ENCODE peak calls at places on chromosomes 11 and 22, in nine cellular contexts. One of them, this sample, is unnamed.

GRCh38 chr11:134033696-134034491 is 35.0 kb upstream of the JAM3 start:
- DNase-seq in AG04450: peak
- DNase-seq in brain microvascular endothelial cell: peak
- DNase-seq in cardiac muscle cell: peak
- DNase-seq in AG08396: peak
- DNase-seq in stomach: peak
- DNase-seq in cardiac fibroblast: peak
- DNase-seq in DMS 273 treated with DMSO at 0.1 percent for 48 hours: peak
- DNase-seq in nephron progenitor cell: peak
- DNase-seq in this sample: peak

GRCh38 chr11:78256962-78257361 is 68.2 kb downstream of the USP35 start:
- DNase-seq in AG04450: peak
- DNase-seq in brain microvascular endothelial cell: peak
- DNase-seq in cardiac muscle cell: peak
- DNase-seq in AG08396: peak
- DNase-seq in stomach: peak
- DNase-seq in cardiac fibroblast: peak
- DNase-seq in DMS 273 treated with DMSO at 0.1 percent for 48 hours: no peak
- DNase-seq in nephron progenitor cell: no peak
- DNase-seq in this sample: no peak

GRCh38 chr22:46914916-46915894 is 152.8 kb downstream of the TBC1D22A start:
- DNase-seq in AG04450: no peak
- DNase-seq in brain microvascular endothelial cell: no peak
- DNase-seq in cardiac muscle cell: no peak
- DNase-seq in AG08396: no peak
- DNase-seq in stomach: no peak
- DNase-seq in cardiac fibroblast: no peak
- DNase-seq in DMS 273 treated with DMSO at 0.1 percent for 48 hours: no peak
- DNase-seq in nephron progenitor cell: no peak
- DNase-seq in this sample: no peak

GRCh38 chr11:71473793-71474080 is 20.7 kb downstream of the NADSYN1 start:
- DNase-seq in AG04450: no peak
- DNase-seq in brain microvascular endothelial cell: no peak
- DNase-seq in cardiac muscle cell: no peak
- DNase-seq in AG08396: no peak
- DNase-seq in stomach: no peak
- DNase-seq in cardiac fibroblast: no peak
- DNase-seq in DMS 273 treated with DMSO at 0.1 percent for 48 hours: no peak
- DNase-seq in nephron progenitor cell: no peak
- DNase-seq in this sample: no peak

GRCh38 chr11:65382804-65383368 is 440 bp upstream of the SLC25A45 start:
- DNase-seq in AG04450: no peak
- DNase-seq in brain microvascular endothelial cell: no peak
- DNase-seq in cardiac muscle cell: no peak
- DNase-seq in AG08396: no peak
- DNase-seq in stomach: peak
- DNase-seq in cardiac fibroblast: no peak
- DNase-seq in DMS 273 treated with DMSO at 0.1 percent for 48 hours: no peak
- DNase-seq in nephron progenitor cell: no peak
- DNase-seq in this sample: peak

GRCh38 chr11:107741044-107741823 is 29.4 kb upstream of the SLN start:
- DNase-seq in AG04450: peak
- DNase-seq in brain microvascular endothelial cell: peak
- DNase-seq in cardiac muscle cell: peak
- DNase-seq in AG08396: peak
- DNase-seq in stomach: no peak
- DNase-seq in cardiac fibroblast: peak
- DNase-seq in DMS 273 treated with DMSO at 0.1 percent for 48 hours: no peak
- DNase-seq in nephron progenitor cell: no peak
- DNase-seq in this sample: peak

GRCh38 chr11:95092549-95093324 is 3.1 kb downstream of the ENDOD1 start:
- DNase-seq in AG04450: no peak
- DNase-seq in brain microvascular endothelial cell: peak
- DNase-seq in cardiac muscle cell: peak
- DNase-seq in AG08396: peak
- DNase-seq in stomach: no peak
- DNase-seq in cardiac fibroblast: peak
- DNase-seq in DMS 273 treated with DMSO at 0.1 percent for 48 hours: no peak
- DNase-seq in nephron progenitor cell: no peak
- DNase-seq in this sample: peak

GRCh38 chr11:116123739-116124138 is 619.5 kb upstream of the CADM1 start:
- DNase-seq in AG04450: no peak
- DNase-seq in brain microvascular endothelial cell: no peak
- DNase-seq in cardiac muscle cell: no peak
- DNase-seq in AG08396: no peak
- DNase-seq in stomach: no peak
- DNase-seq in cardiac fibroblast: no peak
- DNase-seq in DMS 273 treated with DMSO at 0.1 percent for 48 hours: no peak
- DNase-seq in nephron progenitor cell: no peak
- DNase-seq in this sample: no peak

GRCh38 chr11:121225402-121225801 is 67.2 kb upstream of the SC5D start:
- DNase-seq in AG04450: no peak
- DNase-seq in brain microvascular endothelial cell: no peak
- DNase-seq in cardiac muscle cell: no peak
- DNase-seq in AG08396: no peak
- DNase-seq in stomach: no peak
- DNase-seq in cardiac fibroblast: no peak
- DNase-seq in DMS 273 treated with DMSO at 0.1 percent for 48 hours: no peak
- DNase-seq in nephron progenitor cell: no peak
- DNase-seq in this sample: no peak

GRCh38 chr11:106971864-106972263 is 46.4 kb downstream of the GUCY1A2 start:
- DNase-seq in AG04450: no peak
- DNase-seq in brain microvascular endothelial cell: no peak
- DNase-seq in cardiac muscle cell: no peak
- DNase-seq in AG08396: no peak
- DNase-seq in stomach: no peak
- DNase-seq in cardiac fibroblast: no peak
- DNase-seq in DMS 273 treated with DMSO at 0.1 percent for 48 hours: no peak
- DNase-seq in nephron progenitor cell: no peak
- DNase-seq in this sample: no peak

GRCh38 chr11:62727833-62728721 is at the start of gene TTC9C:
- DNase-seq in AG04450: peak
- DNase-seq in brain microvascular endothelial cell: peak
- DNase-seq in cardiac muscle cell: peak
- DNase-seq in AG08396: peak
- DNase-seq in stomach: peak
- DNase-seq in cardiac fibroblast: peak
- DNase-seq in DMS 273 treated with DMSO at 0.1 percent for 48 hours: peak
- DNase-seq in nephron progenitor cell: peak
- DNase-seq in this sample: peak

GRCh38 chr22:50184004-50184461 is 1.7 kb upstream of the TRABD start:
- DNase-seq in AG04450: no peak
- DNase-seq in brain microvascular endothelial cell: no peak
- DNase-seq in cardiac muscle cell: peak
- DNase-seq in AG08396: peak
- DNase-seq in stomach: peak
- DNase-seq in cardiac fibroblast: peak
- DNase-seq in DMS 273 treated with DMSO at 0.1 percent for 48 hours: no peak
- DNase-seq in nephron progenitor cell: peak
- DNase-seq in this sample: no peak

GRCh38 chr22:36940676-36941075 is 27.2 kb downstream of the CSF2RB start:
- DNase-seq in AG04450: no peak
- DNase-seq in brain microvascular endothelial cell: no peak
- DNase-seq in cardiac muscle cell: no peak
- DNase-seq in AG08396: no peak
- DNase-seq in stomach: no peak
- DNase-seq in cardiac fibroblast: no peak
- DNase-seq in DMS 273 treated with DMSO at 0.1 percent for 48 hours: no peak
- DNase-seq in nephron progenitor cell: no peak
- DNase-seq in this sample: no peak

GRCh38 chr11:67284811-67285540 is 4.1 kb upstream of the ANKRD13D start:
- DNase-seq in AG04450: no peak
- DNase-seq in brain microvascular endothelial cell: no peak
- DNase-seq in cardiac muscle cell: no peak
- DNase-seq in AG08396: no peak
- DNase-seq in stomach: no peak
- DNase-seq in cardiac fibroblast: no peak
- DNase-seq in DMS 273 treated with DMSO at 0.1 percent for 48 hours: no peak
- DNase-seq in nephron progenitor cell: no peak
- DNase-seq in this sample: no peak

This sample was measured in BE2C.